ENCODE peak calls at places on chromosomes 5 and 9, in nine cellular contexts. A is endothelial cell of umbilical vein, Q is fibroblast of villous mesenchyme, X is AG10803, R is AG04449, T is foreskin fibroblast, E is uterus, C is aorta, O is stomach. F is an unnamed sample.

GRCh38 chr9:89051421-89051820 is 60.2 kb downstream of the S1PR3 start:
- DNase-seq in Q (no peak), A (no peak), T (no peak), E (no peak), O (no peak), C (no peak), X (no peak), R (no peak), F (no peak)

GRCh38 chr9:107881625-107882300 is 392.2 kb upstream of the KLF4 start:
- DNase-seq in C (no peak), E (no peak), Q (no peak), A (no peak), X (no peak), T (no peak), O (no peak), R (no peak), F (no peak)

GRCh38 chr5:43429706-43430105 is 17.5 kb upstream of the CCL28 start:
- DNase-seq in O (no peak), C (no peak), R (no peak), E (no peak), T (no peak), X (no peak), A (no peak), Q (no peak), F (no peak)

GRCh38 chr5:78573318-78573717 is 75.3 kb downstream of the LHFPL2 start:
- DNase-seq in Q (no peak), A (no peak), T (no peak), C (no peak), R (no peak), E (no peak), X (no peak), O (no peak), F (no peak)

GRCh38 chr9:83986765-83987401 is 6.3 kb downstream of the RMI1 start:
- DNase-seq in Q (no peak), E (no peak), O (peak), X (no peak), T (peak), C (peak), R (no peak), A (no peak), F (no peak)

GRCh38 chr5:15515229-15515628 is 15.2 kb downstream of the FBXL7 start:
- DNase-seq in Q (no peak), C (no peak), X (no peak), T (peak), R (no peak), A (no peak), O (no peak), E (no peak), F (no peak)

GRCh38 chr9:128898382-128898781 is 16.4 kb downstream of the LRRC8A start:
- DNase-seq in R (no peak), E (no peak), Q (no peak), A (no peak), O (no peak), C (no peak), T (no peak), X (no peak), F (no peak)

GRCh38 chr5:122649080-122649479 is 125.8 kb upstream of the SNX2 start:
- DNase-seq in X (no peak), Q (no peak), E (no peak), A (no peak), O (no peak), T (no peak), C (no peak), R (no peak), F (no peak)

GRCh38 chr5:96219580-96220281 is 213.3 kb downstream of the PCSK1 start:
- DNase-seq in E (no peak), O (no peak), Q (peak), X (peak), C (no peak), T (peak), R (no peak), A (no peak), F (peak)

GRCh38 chr9:135887021-135887507 is 20.3 kb downstream of the CAMSAP1 start:
- DNase-seq in C (peak), O (peak), R (no peak), A (no peak), Q (no peak), E (no peak), X (peak), T (peak), F (no peak)

GRCh38 chr5:94517490-94518108 is 100.8 kb downstream of the KIAA0825 start:
- DNase-seq in A (no peak), Q (no peak), E (no peak), X (no peak), R (no peak), T (no peak), C (no peak), O (no peak), F (no peak)

GRCh38 chr5:37370550-37370863 is 399 bp downstream of the NUP155 start:
- DNase-seq in O (no peak), E (no peak), X (no peak), R (no peak), A (no peak), Q (no peak), T (no peak), C (no peak), F (no peak)

GRCh38 chr5:179607449-179607931 is 16.0 kb downstream of the HNRNPH1 start:
- DNase-seq in E (no peak), O (no peak), R (no peak), T (peak), X (peak), A (no peak), C (no peak), Q (no peak), F (no peak)

GRCh38 chr5:171535162-171535561 is 115.7 kb downstream of the FGF18 start:
- DNase-seq in O (no peak), C (no peak), R (no peak), X (no peak), A (no peak), T (no peak), Q (no peak), E (no peak), F (no peak)

GRCh38 chr9:35696520-35697215 is 6.9 kb upstream of the TPM2 start:
- DNase-seq in A (peak), Q (peak), E (peak), T (peak), R (no peak), C (peak), O (peak), X (no peak), F (no peak)

GRCh38 chr9:93206576-93207155 is 22.7 kb downstream of the WNK2 start:
- DNase-seq in Q (no peak), A (no peak), T (no peak), E (no peak), O (no peak), C (peak), R (no peak), X (no peak), F (no peak)

GRCh38 chr5:149453618-149454415 is 74.7 kb upstream of the IL17B start:
- DNase-seq in C (no peak), Q (no peak), X (no peak), E (no peak), O (no peak), A (no peak), T (no peak), R (no peak), F (no peak)

GRCh38 chr5:1835431-1835830 is 34.2 kb downstream of the NDUFS6 start:
- DNase-seq in O (no peak), T (no peak), A (no peak), R (no peak), E (no peak), Q (no peak), C (peak), X (no peak), F (no peak)

GRCh38 chr5:73987915-73988314 is 361.9 kb downstream of the ARHGEF28 start:
- DNase-seq in X (no peak), O (no peak), C (no peak), Q (no peak), E (no peak), A (no peak), R (no peak), T (no peak), F (no peak)

GRCh38 chr5:132475939-132476852 is 14.4 kb downstream of the IRF1 start:
- DNase-seq in A (no peak), O (peak), E (peak), Q (no peak), T (no peak), C (no peak), R (no peak), X (no peak), F (no peak)

GRCh38 chr9:6564370-6564769 is 81.2 kb downstream of the GLDC start:
- DNase-seq in X (peak), A (peak), T (peak), O (no peak), C (no peak), Q (peak), R (no peak), E (no peak), F (no peak)
- H3K4me3 ChIP-seq in X (no peak), A (no peak), T (no peak), O (no peak), C (no peak), Q (no peak), R (no peak), E (no peak), F (no peak)

DNA sequence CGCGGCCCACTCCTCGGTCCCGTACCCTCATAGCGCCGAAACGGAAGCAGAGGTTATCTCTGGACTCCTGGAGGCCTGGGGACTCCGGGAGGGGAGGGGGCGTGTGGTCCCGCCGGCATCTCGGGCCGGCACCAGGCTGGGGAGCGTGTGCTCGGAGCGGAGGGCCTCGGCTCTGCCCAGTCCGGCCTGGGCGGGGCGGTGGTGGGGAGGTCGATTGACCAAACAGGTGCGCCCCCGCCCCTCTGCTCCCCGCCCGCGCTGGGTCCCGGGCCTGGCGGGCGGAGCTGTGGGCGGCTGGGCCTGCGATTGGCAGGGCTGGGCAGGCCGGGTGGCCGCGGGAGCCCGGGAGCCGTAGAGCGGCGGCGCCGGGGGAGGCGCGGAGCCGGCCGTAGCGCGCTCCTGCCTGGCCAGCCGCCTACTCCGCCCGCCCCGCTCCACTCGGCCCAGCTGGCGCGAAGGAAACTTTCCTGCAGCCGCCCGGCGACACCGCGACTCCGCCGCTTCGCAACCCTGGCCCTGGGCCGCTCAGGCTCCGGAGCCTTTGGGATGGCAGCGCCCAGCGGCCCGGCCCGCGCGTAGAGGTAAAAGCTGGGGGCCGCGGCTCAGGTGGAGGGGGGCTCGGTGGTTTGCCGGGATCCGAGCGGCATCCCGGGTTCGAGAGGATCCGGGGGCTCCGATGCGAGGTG is 52.1 kb upstream of the DAB2IP start:
- DNase-seq in E (peak), Q (no peak), X (no peak), C (peak), A (no peak), R (no peak), T (peak), O (peak), F (no peak)
- H3K4me3 ChIP-seq in E (peak), Q (peak), X (peak), C (peak), A (peak), R (peak), T (peak), O (peak), F (peak)

GRCh38 chr5:142871880-142872200 is 101.7 kb downstream of the ARHGAP26 start:
- DNase-seq in C (no peak), A (no peak), E (peak), T (peak), O (no peak), Q (peak), R (no peak), X (no peak), F (no peak)
- H3K4me3 ChIP-seq in C (no peak), A (no peak), E (no peak), T (no peak), O (no peak), Q (no peak), R (no peak), X (no peak), F (no peak)

DNA sequence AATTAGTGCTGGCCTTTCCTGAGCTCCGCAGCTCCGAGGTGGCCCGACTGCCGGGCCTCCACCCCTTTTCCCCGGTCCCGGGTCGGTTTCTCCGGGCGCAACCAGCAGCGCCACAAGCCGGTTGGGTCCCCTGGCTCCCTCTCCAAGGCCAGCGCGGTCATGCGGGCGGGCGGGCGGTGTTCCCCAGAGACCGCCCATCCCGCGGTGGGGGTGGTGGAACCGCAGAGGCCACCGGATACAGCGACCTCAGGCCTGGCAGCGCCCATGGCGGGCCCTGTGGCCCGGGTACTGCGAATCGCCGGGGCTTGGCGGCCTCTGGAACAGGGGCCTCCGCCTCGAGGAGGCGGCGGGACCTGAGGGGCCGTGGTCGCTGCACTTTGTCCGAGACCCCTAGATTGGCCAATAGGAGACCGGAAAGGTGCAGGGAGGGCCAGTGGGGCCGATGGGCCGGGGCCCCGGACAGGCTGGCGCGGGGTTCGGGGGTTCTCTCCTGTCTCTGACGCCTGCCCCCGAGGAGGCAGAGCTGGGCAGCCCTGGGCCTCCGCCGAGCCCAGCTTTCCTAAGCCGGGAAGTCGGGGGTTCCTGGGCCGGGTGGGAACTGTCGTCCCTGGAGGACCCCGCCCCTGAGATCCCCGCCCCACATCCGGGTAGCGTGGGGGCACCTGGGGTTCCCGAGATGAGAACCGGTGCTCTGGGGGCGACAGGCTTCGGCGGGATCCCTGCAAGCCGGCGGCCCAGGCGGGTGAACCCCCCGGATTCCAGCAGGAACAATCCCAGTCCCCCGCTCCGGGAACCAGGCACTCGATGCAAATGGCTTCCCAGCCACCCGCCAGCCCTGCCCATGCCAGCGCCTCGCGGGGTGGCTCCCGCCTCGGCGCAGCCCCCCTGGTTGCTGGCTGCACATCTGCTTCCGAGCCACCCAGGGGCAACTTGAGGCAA is 293.9 kb downstream of the ZSWIM6 start:
- DNase-seq in X (peak), O (peak), E (peak), R (no peak), T (peak), C (peak), Q (peak), A (peak), F (no peak)
- H3K4me3 ChIP-seq in X (peak), O (peak), E (peak), R (peak), T (peak), C (peak), Q (peak), A (peak), F (peak)

DNA sequence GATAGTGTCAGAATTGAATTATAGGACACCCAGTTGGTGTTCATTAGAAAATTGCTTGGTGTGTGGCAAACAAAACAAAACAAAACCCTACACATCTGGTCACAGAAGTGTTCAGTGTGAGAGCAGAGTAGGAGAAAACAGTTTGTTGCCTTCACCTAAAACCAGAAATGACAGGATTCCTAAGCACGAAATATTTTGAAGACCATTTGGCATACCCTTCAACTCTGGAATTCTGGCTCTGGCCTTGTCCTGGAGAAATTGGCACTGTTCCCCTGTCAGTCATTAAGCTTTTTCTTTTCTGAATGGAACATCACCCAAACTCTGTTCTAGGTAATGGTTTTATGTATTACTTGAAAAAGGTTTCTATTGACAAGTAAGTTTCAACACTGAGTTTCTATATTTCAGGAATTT is 110.2 kb upstream of the PCA3 start:
- DNase-seq in E (no peak), T (no peak), Q (no peak), C (no peak), X (peak), R (no peak), A (peak), O (no peak), F (no peak)
- H3K4me3 ChIP-seq in E (no peak), T (no peak), Q (no peak), C (no peak), X (no peak), R (no peak), A (no peak), O (no peak), F (no peak)